ENCODE peak calls at places on chromosomes 13 and 19, in six cellular contexts. V is heart left ventricle, R is right cardiac atrium, Y is adrenal gland, J is hepatocyte, A is cardiac muscle cell. C is an unnamed sample.

GRCh38 chr13:83878691-83879410 is 3.4 kb downstream of the SLITRK1 start:
- DNase-seq in Y (no peak), A (peak; percentile 28), J (no peak), V (no peak), R (no peak), C (no peak)

GRCh38 chr19:45814851-45815481 is at the start of gene RSPH6A:
- DNase-seq in V (no peak), Y (no peak), R (no peak), J (no peak), A (peak; percentile 33), C (no peak)

GRCh38 chr13:102870677-102871415 is 25.0 kb downstream of the ERCC5 start:
- DNase-seq in V (peak; percentile 59), A (peak; percentile 82), R (peak; percentile 43), Y (peak; percentile 65), J (peak; percentile 86), C (no peak)

GRCh38 chr13:42229287-42229686 is 42.7 kb upstream of the AKAP11 start:
- DNase-seq in A (no peak), R (no peak), J (no peak), V (no peak), Y (no peak), C (no peak)

GRCh38 chr13:51746802-51747201 is 57.2 kb downstream of the DHRS12 start:
- DNase-seq in R (no peak), Y (no peak), V (no peak), J (no peak), A (no peak), C (no peak)

GRCh38 chr13:111031531-111031961 is 83.6 kb upstream of the ARHGEF7 start:
- DNase-seq in A (no peak), J (no peak), V (no peak), R (no peak), Y (peak; percentile 44), C (peak; percentile 60)

GRCh38 chr13:33322474-33322827 is 36.9 kb upstream of the STARD13 start:
- DNase-seq in Y (peak; percentile 28), V (peak; percentile 63), R (peak; percentile 53), J (no peak), A (no peak), C (peak; percentile 36)

GRCh38 chr13:99590519-99591011 is 89.3 kb downstream of the TM9SF2 start:
- DNase-seq in V (no peak), R (no peak), J (no peak), Y (no peak), A (no peak), C (no peak)

GRCh38 chr19:16394681-16395375 is 70.2 kb downstream of the KLF2 start:
- DNase-seq in Y (no peak), J (no peak), A (no peak), R (no peak), V (peak; percentile 12), C (no peak)

GRCh38 chr19:2424686-2425621 is 2.4 kb downstream of the TIMM13 start:
- DNase-seq in V (peak; percentile 67), R (peak; percentile 75), Y (peak; percentile 79), J (peak; percentile 81), A (peak; percentile 65), C (no peak)

GRCh38 chr13:23473236-23473635 is 39.7 kb upstream of the SACS start:
- DNase-seq in V (no peak), J (no peak), A (no peak), Y (no peak), R (no peak), C (no peak)
- H3K4me1 ChIP-seq in V (no peaks in the 10 kb centered on the region), J (peaks cover 9% of the 10 kb centered on the region), A (peaks cover 7% of the 10 kb centered on the region), Y (no peaks in the 10 kb centered on the region), R (no peaks in the 10 kb centered on the region), C (no peaks in the 10 kb centered on the region)

GRCh38 chr19:5966941-5967340 is 11.0 kb downstream of the RANBP3 start:
- DNase-seq in R (no peak), A (no peak), J (no peak), Y (no peak), V (no peak), C (no peak)

GRCh38 chr19:5969476-5969875 is 8.5 kb downstream of the RANBP3 start:
- DNase-seq in V (no peak), A (no peak), Y (no peak), J (no peak), R (no peak), C (no peak)

GRCh38 chr19:5967994-5968430 is 9.9 kb downstream of the RANBP3 start:
- DNase-seq in A (peak; percentile 76), R (peak; percentile 56), J (peak; percentile 88), Y (peak; percentile 82), V (no peak), C (peak; percentile 77)

GRCh38 chr19:5967571-5967970 is 10.4 kb downstream of the RANBP3 start:
- DNase-seq in V (no peak), Y (no peak), J (no peak), A (no peak), R (no peak), C (no peak)

GRCh38 chr19:5968431-5969373 is 9.2 kb downstream of the RANBP3 start:
- DNase-seq in V (no peak), A (no peak), J (no peak), R (no peak), Y (peak; percentile 90), C (no peak)
- H3K4me3 ChIP-seq in V (no peak overlapping the region), A (no peak overlapping the region), J (no peak overlapping the region), R (no peak overlapping the region), Y (no peak overlapping the region), C (no peak overlapping the region)

DNA sequence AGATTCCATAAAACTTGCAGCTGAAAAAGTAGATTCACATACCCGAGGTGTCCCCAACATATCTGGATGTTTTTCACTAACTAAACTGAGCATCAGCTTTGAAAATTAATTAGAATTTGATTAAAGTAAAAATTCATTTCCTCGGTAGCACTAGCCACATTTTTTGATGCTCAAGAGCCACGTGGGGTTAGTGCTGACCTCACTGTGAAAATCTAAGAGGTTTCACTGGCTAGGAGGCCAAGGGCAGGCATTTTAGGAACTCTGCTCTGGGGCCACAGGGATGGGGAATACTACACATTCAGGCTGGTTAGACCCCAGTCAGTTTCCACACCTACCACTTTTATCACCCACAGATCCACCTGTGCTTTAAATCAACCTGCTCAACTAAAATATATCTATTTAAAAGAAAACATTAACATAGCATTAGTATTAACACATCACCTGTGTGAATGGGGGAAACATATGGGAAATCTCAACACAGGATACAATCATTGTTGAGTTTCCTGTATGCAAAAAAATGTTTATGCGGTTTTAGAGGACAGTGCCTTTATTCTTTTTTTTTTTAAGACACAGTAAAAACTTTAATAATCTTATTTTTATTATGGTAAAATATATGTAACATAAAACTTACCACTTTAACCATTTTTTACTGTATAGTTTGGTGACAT is 45.5 kb downstream of the BRD4 start:
- DNase-seq in Y (no peak), R (no peak), V (no peak), A (no peak), J (no peak), C (no peak)
- H3K4me1 ChIP-seq in Y (peaks cover 34% of the 10 kb centered on the region), R (peaks cover 64% of the 10 kb centered on the region), V (peaks cover 100% of the 10 kb centered on the region), A (peaks cover 73% of the 10 kb centered on the region), J (peaks cover 88% of the 10 kb centered on the region), C (no peaks in the 10 kb centered on the region)

GRCh38 chr19:23075031-23075733 is 41.6 kb upstream of the ZNF730 start:
- DNase-seq in Y (peak; percentile 15), J (peak; percentile 87), V (peak; percentile 62), A (peak; percentile 85), R (peak; percentile 78), C (peak; percentile 20)
- H3K4me3 ChIP-seq in Y (no peak overlapping the region), J (peak overlapping the region; percentile 90), V (peak overlapping the region; percentile 54), A (peak overlapping the region; percentile 79), R (peak overlapping the region; percentile 63), C (peak overlapping the region; percentile 58)

DNA sequence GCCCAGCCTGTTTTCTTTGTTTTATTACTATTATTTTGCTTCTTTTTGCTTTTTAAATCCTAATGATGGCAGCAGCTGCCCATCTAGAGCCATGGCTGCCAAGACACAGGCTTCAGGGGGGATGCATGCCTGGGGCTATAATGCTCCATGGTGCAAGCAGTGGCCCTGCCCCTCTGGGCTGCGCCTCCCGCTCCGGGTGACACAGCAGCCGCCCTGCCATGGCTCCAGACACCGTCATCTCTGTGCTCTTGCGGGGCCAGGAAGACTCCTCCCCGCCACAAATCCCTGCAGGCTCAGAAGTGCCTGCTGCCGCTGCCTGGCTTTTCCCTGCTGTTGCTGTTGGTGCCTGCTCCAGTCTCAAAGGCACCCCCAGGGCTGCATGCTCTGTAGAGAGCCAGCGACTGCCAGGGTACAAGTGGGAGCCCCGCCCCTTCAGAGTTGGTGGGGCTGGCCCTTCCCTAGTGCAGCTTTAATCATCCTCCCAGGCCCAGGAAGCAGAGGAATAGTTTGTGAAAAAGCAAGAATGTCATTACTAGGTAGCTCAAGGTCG is 581.5 kb downstream of the FGF9 start:
- DNase-seq in R (no peak), J (no peak), Y (no peak), V (no peak), A (no peak), C (no peak)
- H3K4me1 ChIP-seq in R (no peaks in the 10 kb centered on the region), J (no peaks in the 10 kb centered on the region), Y (no peaks in the 10 kb centered on the region), V (no peaks in the 10 kb centered on the region), A (no peaks in the 10 kb centered on the region), C (no peaks in the 10 kb centered on the region)